ENCODE peak calls at places on chromosomes 3 and 15, in seven cellular contexts. N is HepG2, V is HCT116, Q is K562, T is GM12878, W is SK-N-SH, X is H1. K is an unnamed sample.

GRCh38 chr3:169604568-169604967 is 58.9 kb downstream of the MECOM start:
- DNase-seq in Q (no peak), N (no peak), V (peak), W (no peak), X (no peak), T (no peak), K (no peak)

GRCh38 chr3:102207173-102207572 is 227.6 kb upstream of the ZPLD1 start:
- DNase-seq in T (no peak), V (no peak), W (no peak), N (no peak), X (no peak), Q (no peak), K (no peak)

GRCh38 chr3:195255176-195255500 is 15.8 kb downstream of the XXYLT1 start:
- DNase-seq in T (no peak), X (no peak), N (no peak), Q (no peak), W (no peak), V (no peak), K (no peak)

GRCh38 chr15:48415036-48415886 is 84.0 kb downstream of the DUT start:
- DNase-seq in V (no peak), Q (no peak), X (no peak), W (no peak), N (peak), T (no peak), K (peak)

GRCh38 chr3:52136513-52136912 is 17.7 kb downstream of the POC1A start:
- DNase-seq in Q (no peak), X (no peak), W (peak), N (no peak), V (no peak), T (no peak), K (no peak)

GRCh38 chr3:55434789-55435188 is 52.3 kb downstream of the WNT5A start:
- DNase-seq in N (no peak), T (no peak), V (no peak), X (peak), W (peak), Q (peak), K (peak)

GRCh38 chr15:85743392-85744045 is 51.2 kb downstream of the KLHL25 start:
- DNase-seq in N (no peak), X (no peak), V (no peak), T (no peak), W (no peak), Q (no peak), K (no peak)

GRCh38 chr15:92473784-92474183 is 80.1 kb downstream of the ST8SIA2 start:
- DNase-seq in V (no peak), Q (no peak), W (no peak), X (no peak), T (no peak), N (no peak), K (no peak)

GRCh38 chr15:40266828-40267304 is 16.0 kb downstream of the ANKRD63 start:
- DNase-seq in T (no peak), Q (peak), X (no peak), N (peak), V (peak), W (no peak), K (no peak)

GRCh38 chr15:65519781-65520299 is 2.4 kb upstream of the DPP8 start:
- DNase-seq in X (no peak), V (no peak), N (no peak), W (no peak), T (no peak), Q (no peak), K (no peak)

GRCh38 chr15:42736178-42736792 is 643 bp downstream of the CDAN1 start:
- DNase-seq in Q (peak), W (peak), T (no peak), V (no peak), N (no peak), X (no peak), K (no peak)

GRCh38 chr3:50264389-50264963 is 4.5 kb upstream of the SEMA3B start:
- DNase-seq in W (peak), N (peak), T (no peak), V (peak), Q (no peak), X (peak), K (peak)
- TF ChIP-seq JUND in W (no peak), N (peak), T (no peak), V (no peak), Q (no peak), X (peak), K (no peak)

DNA sequence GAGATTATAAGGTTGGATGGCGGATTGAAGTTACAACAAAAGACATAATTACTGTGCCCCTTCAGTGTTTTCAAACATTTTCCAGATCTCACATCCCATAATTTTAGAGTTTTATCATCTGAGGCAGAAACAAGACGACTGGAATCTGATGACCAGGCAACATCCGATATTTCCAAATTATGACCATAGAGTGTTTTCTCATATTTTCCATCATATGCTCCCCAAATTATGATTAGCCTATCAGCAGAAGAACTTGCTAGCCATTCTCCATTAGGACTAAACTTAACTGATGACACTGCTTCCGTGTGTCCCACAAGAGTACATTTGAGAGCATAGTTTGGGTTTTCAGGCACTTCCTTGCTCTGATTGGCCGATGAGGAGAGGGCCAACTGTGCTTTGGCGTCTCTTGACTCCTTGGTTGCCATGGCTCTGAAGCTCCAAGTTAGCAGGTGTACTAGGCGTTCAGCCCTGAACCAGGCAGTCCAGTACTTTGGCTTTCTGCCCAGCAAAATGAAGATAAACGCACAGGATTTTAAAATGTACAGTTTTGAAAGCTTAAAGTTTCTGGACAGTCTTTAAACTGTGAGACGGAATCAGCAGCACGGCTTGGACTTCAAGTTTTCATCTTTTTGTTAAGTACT is 638 bp downstream of the WDR5B start:
- DNase-seq in N (peak), Q (peak), V (peak), X (no peak), W (peak), T (peak), K (peak)
- TF ChIP-seq JUND in N (no peak), Q (no peak), V (no peak), X (no peak), W (no peak), T (no peak), K (no peak)

DNA sequence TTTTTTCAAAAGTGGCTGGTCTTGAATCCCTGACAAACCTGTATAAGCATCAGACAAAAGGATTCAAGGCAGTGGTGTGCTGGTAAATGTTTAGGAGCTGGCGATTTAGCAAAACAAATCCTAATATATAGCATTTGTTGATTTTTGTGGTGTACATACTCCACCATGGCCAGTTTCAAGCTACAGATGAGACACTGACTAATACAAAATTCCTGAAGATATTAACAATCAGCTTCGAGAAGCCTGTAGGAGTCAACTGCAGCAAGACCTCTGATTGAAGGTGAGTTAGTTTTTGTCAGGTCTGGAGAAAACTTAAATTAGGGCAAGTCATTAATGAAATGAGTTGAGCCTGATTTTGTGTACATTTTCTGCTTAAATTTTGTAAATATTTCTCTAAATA is 6.7 kb downstream of the STRIT1 start:
- DNase-seq in Q (no peak), W (no peak), X (no peak), N (no peak), T (no peak), V (no peak), K (no peak)
- TF ChIP-seq JUND in Q (no peak), W (no peak), X (no peak), N (no peak), T (no peak), V (no peak), K (no peak)

DNA sequence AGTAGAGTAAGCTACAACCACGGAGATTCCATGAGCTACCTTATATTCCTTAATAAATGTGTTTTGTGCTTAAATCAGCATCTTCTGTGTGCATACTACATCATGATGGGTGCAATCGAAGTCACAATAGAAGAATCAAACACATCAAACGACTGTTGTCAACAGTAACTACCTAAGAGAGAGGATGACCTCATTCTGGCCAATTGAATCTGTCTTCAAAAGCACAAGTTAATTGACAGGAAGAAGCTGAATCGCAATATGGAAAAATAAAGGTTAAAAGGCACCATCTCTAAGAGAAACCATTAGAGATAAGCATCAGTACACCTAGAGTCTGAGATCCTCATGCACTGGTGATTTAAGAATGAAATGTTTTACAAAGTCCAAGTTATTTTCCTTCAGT is 39.0 kb downstream of the CD200R1L start:
- DNase-seq in Q (no peak), X (no peak), N (no peak), V (no peak), T (no peak), W (no peak), K (no peak)
- TF ChIP-seq JUND in Q (no peak), X (no peak), N (no peak), V (no peak), T (no peak), W (no peak), K (no peak)

GRCh38 chr15:50252556-50252955 is 13.0 kb downstream of the HDC start:
- DNase-seq in W (no peak), N (no peak), Q (no peak), V (no peak), X (no peak), T (no peak), K (no peak)

GRCh38 chr15:50259276-50259675 is 6.2 kb downstream of the HDC start:
- DNase-seq in T (no peak), Q (peak), X (no peak), N (no peak), V (no peak), W (no peak), K (no peak)

GRCh38 chr15:50257924-50258323 is 7.6 kb downstream of the HDC start:
- DNase-seq in V (no peak), W (no peak), X (no peak), Q (peak), N (no peak), T (no peak), K (no peak)

GRCh38 chr15:50257206-50257735 is 8.3 kb downstream of the HDC start:
- DNase-seq in T (no peak), X (no peak), W (no peak), Q (no peak), V (no peak), N (no peak), K (no peak)

GRCh38 chr15:50256188-50257041 is 9.1 kb downstream of the HDC start:
- DNase-seq in T (no peak), N (no peak), X (no peak), V (peak), W (no peak), Q (peak), K (no peak)
- TF ChIP-seq JUND in T (no peak), N (no peak), X (no peak), V (no peak), W (peak), Q (peak), K (no peak)

GRCh38 chr15:22229971-22230815 is 149.9 kb downstream of the OR4M2 start:
- DNase-seq in N (no peak), X (no peak), W (no peak), Q (no peak), V (no peak), T (no peak), K (no peak)
- TF ChIP-seq JUND in N (no peak), X (no peak), W (no peak), Q (no peak), V (no peak), T (no peak), K (no peak)

DNA sequence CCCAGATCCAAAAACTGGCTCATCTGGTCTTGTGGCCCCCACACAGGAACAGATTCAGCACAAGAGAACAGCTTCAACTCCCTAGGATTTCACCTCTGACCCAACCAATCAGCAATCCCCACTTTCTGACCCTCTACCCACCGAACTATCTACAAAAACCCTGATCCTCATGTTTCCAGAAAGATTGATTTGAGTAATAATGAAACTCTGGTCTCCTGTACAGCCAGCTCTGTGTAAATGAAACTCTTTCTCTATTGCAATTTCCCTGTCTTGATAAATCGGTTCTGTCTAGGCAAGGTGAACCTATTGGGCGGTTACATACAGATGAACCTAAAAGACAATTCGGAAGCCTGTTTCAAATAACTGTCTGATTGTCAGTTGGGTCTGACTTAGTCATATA is 847.6 kb upstream of the ALCAM start:
- DNase-seq in N (no peak), Q (no peak), T (peak), V (no peak), X (no peak), W (no peak), K (no peak)
- TF ChIP-seq JUND in N (no peak), Q (no peak), T (peak), V (no peak), X (no peak), W (no peak), K (no peak)

DNA sequence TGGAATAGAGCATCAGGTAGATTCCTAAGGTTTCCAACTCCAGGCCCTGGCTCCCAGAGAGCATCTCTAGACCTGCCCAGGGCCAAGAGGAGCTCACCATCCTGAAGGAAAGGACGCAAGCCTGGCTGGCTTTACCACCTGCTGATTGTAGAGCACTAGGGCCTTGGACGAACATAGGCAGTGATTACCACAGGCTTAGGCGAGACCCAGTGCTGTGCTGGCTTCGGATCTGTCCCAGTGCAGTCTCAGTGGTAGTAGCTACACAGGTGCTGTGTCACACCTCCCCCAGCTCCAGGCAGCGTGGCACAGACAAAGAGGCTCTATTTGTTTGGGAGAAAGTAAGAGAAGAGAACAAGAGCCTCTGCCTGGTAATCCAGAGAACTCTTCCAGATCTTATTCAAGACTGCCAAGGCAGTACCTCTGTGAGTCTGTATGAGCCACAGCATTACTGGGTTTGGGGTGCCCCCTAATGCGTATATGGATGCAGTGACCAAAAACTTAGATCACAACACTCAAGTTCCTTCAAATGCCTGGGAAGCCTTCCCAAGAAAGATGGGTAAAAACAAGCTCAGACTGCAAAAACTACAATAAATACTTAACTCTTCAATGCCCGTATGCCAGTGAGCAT is 25.4 kb downstream of the ISG20 start:
- DNase-seq in T (no peak), N (no peak), V (no peak), W (no peak), Q (no peak), X (no peak), K (no peak)
- TF ChIP-seq JUND in T (no peak), N (no peak), V (no peak), W (no peak), Q (no peak), X (no peak), K (no peak)

K was measured in T47D.